ENCODE peak calls at places on chromosomes 13 and 19, in five cellular contexts. One of them, this sample, is unnamed.

GRCh38 chr19:19866599-19867248 is 1.0 kb downstream of the ZNF253 start:
- DNase-seq in B cell: peak; percentile 75
- DNase-seq in astrocyte of the spinal cord: no peak
- DNase-seq in breast epithelium: no peak
- DNase-seq in neural progenitor cell: peak; percentile 83
- DNase-seq in this sample: no peak

GRCh38 chr19:43651758-43652545 is 12.3 kb upstream of the CADM4 start:
- DNase-seq in B cell: peak; percentile 66
- DNase-seq in astrocyte of the spinal cord: peak; percentile 62
- DNase-seq in breast epithelium: peak; percentile 60
- DNase-seq in neural progenitor cell: peak; percentile 75
- DNase-seq in this sample: no peak

GRCh38 chr13:98773053-98773452 is 20.6 kb upstream of the SLC15A1 start:
- DNase-seq in B cell: no peak
- DNase-seq in astrocyte of the spinal cord: no peak
- DNase-seq in breast epithelium: no peak
- DNase-seq in neural progenitor cell: no peak
- DNase-seq in this sample: no peak

GRCh38 chr19:41753936-41754529 is 1.3 kb upstream of the CEACAM6 start:
- DNase-seq in B cell: peak; percentile 70
- DNase-seq in astrocyte of the spinal cord: peak; percentile 7
- DNase-seq in breast epithelium: no peak
- DNase-seq in neural progenitor cell: peak; percentile 27
- DNase-seq in this sample: no peak

GRCh38 chr19:1394252-1395193 is 6.8 kb downstream of the GAMT start:
- DNase-seq in B cell: no peak
- DNase-seq in astrocyte of the spinal cord: no peak
- DNase-seq in breast epithelium: no peak
- DNase-seq in neural progenitor cell: no peak
- DNase-seq in this sample: no peak

GRCh38 chr13:49357694-49358093 is 86.2 kb downstream of the CAB39L start:
- DNase-seq in B cell: no peak
- DNase-seq in astrocyte of the spinal cord: peak; percentile 64
- DNase-seq in breast epithelium: no peak
- DNase-seq in neural progenitor cell: no peak
- DNase-seq in this sample: no peak

GRCh38 chr13:113404723-113405471 is 41.0 kb upstream of the GRTP1 start:
- DNase-seq in B cell: no peak
- DNase-seq in astrocyte of the spinal cord: no peak
- DNase-seq in breast epithelium: no peak
- DNase-seq in neural progenitor cell: no peak
- DNase-seq in this sample: no peak

GRCh38 chr13:64007334-64007733 is 2591.7 kb upstream of the PCDH20 start:
- DNase-seq in B cell: no peak
- DNase-seq in astrocyte of the spinal cord: no peak
- DNase-seq in breast epithelium: no peak
- DNase-seq in neural progenitor cell: no peak
- DNase-seq in this sample: no peak

GRCh38 chr19:32231020-32231419 is 114.4 kb upstream of the ZNF507 start:
- DNase-seq in B cell: no peak
- DNase-seq in astrocyte of the spinal cord: no peak
- DNase-seq in breast epithelium: no peak
- DNase-seq in neural progenitor cell: no peak
- DNase-seq in this sample: no peak

GRCh38 chr19:22602631-22603272 is 31.4 kb upstream of the ZNF492 start:
- DNase-seq in B cell: no peak
- DNase-seq in astrocyte of the spinal cord: no peak
- DNase-seq in breast epithelium: no peak
- DNase-seq in neural progenitor cell: no peak
- DNase-seq in this sample: peak; percentile 79

GRCh38 chr13:31495336-31495735 is 244.0 kb upstream of the RXFP2 start:
- DNase-seq in B cell: no peak
- DNase-seq in astrocyte of the spinal cord: no peak
- DNase-seq in breast epithelium: no peak
- DNase-seq in neural progenitor cell: no peak
- DNase-seq in this sample: no peak

GRCh38 chr13:56659041-56659471 is 481.7 kb upstream of the PRR20A start:
- DNase-seq in B cell: no peak
- DNase-seq in astrocyte of the spinal cord: no peak
- DNase-seq in breast epithelium: no peak
- DNase-seq in neural progenitor cell: no peak
- DNase-seq in this sample: no peak

GRCh38 chr13:31204592-31204991 is 4.8 kb downstream of the B3GLCT start:
- DNase-seq in B cell: no peak
- DNase-seq in astrocyte of the spinal cord: peak; percentile 43
- DNase-seq in breast epithelium: no peak
- DNase-seq in neural progenitor cell: no peak
- DNase-seq in this sample: no peak

GRCh38 chr19:53960187-53960586 is 2.5 kb upstream of the CACNG8 start:
- DNase-seq in B cell: no peak
- DNase-seq in astrocyte of the spinal cord: no peak
- DNase-seq in breast epithelium: no peak
- DNase-seq in neural progenitor cell: peak; percentile 62
- DNase-seq in this sample: no peak

GRCh38 chr19:39873385-39873784 is 27.2 kb upstream of the FBL start:
- DNase-seq in B cell: no peak
- DNase-seq in astrocyte of the spinal cord: no peak
- DNase-seq in breast epithelium: no peak
- DNase-seq in neural progenitor cell: no peak
- DNase-seq in this sample: no peak

GRCh38 chr19:46841458-46842083 is 9.1 kb downstream of the AP2S1 start:
- DNase-seq in B cell: no peak
- DNase-seq in astrocyte of the spinal cord: peak; percentile 32
- DNase-seq in breast epithelium: no peak
- DNase-seq in neural progenitor cell: no peak
- DNase-seq in this sample: no peak

GRCh38 chr19:13881692-13882418 is 4.9 kb downstream of the NANOS3 start:
- DNase-seq in B cell: peak; percentile 43
- DNase-seq in astrocyte of the spinal cord: no peak
- DNase-seq in breast epithelium: peak; percentile 57
- DNase-seq in neural progenitor cell: peak; percentile 29
- DNase-seq in this sample: no peak

GRCh38 chr13:23899555-23899954 is 2.3 kb upstream of the C1QTNF9B start:
- DNase-seq in B cell: peak; percentile 51
- DNase-seq in astrocyte of the spinal cord: peak; percentile 48
- DNase-seq in breast epithelium: no peak
- DNase-seq in neural progenitor cell: peak; percentile 34
- DNase-seq in this sample: no peak

GRCh38 chr19:5679289-5680082 is 830 bp downstream of the MICOS13 start:
- DNase-seq in B cell: no peak
- DNase-seq in astrocyte of the spinal cord: no peak
- DNase-seq in breast epithelium: no peak
- DNase-seq in neural progenitor cell: no peak
- DNase-seq in this sample: no peak
- TF ChIP-seq CTCF in B cell: no peak
- TF ChIP-seq CTCF in astrocyte of the spinal cord: no peak
- TF ChIP-seq CTCF in breast epithelium: no peak
- TF ChIP-seq CTCF in neural progenitor cell: no peak
- TF ChIP-seq CTCF in this sample: no peak

GRCh38 chr19:3185482-3186376 is at the start of gene NCLN:
- DNase-seq in B cell: peak; percentile 97
- DNase-seq in astrocyte of the spinal cord: peak; percentile 96
- DNase-seq in breast epithelium: peak; percentile 90
- DNase-seq in neural progenitor cell: peak; percentile 97
- DNase-seq in this sample: peak; percentile 98
- TF ChIP-seq CTCF in B cell: no peak
- TF ChIP-seq CTCF in astrocyte of the spinal cord: no peak
- TF ChIP-seq CTCF in breast epithelium: no peak
- TF ChIP-seq CTCF in neural progenitor cell: no peak
- TF ChIP-seq CTCF in this sample: no peak

GRCh38 chr19:48169974-48170803 is at the start of the genes LIG1 and ZSWIM9:
- DNase-seq in B cell: peak; percentile 95
- DNase-seq in astrocyte of the spinal cord: peak; percentile 96
- DNase-seq in breast epithelium: peak; percentile 89
- DNase-seq in neural progenitor cell: peak; percentile 96
- DNase-seq in this sample: peak; percentile 98
- TF ChIP-seq CTCF in B cell: no peak
- TF ChIP-seq CTCF in astrocyte of the spinal cord: peak; percentile 14
- TF ChIP-seq CTCF in breast epithelium: no peak
- TF ChIP-seq CTCF in neural progenitor cell: peak; percentile 9
- TF ChIP-seq CTCF in this sample: peak; percentile 27

GRCh38 chr13:45439000-45439399 is 20.8 kb upstream of the SLC25A30 start:
- DNase-seq in B cell: no peak
- DNase-seq in astrocyte of the spinal cord: no peak
- DNase-seq in breast epithelium: no peak
- DNase-seq in neural progenitor cell: no peak
- DNase-seq in this sample: no peak

GRCh38 chr13:45445053-45445452 is 19.7 kb upstream of the COG3 start:
- DNase-seq in B cell: no peak
- DNase-seq in astrocyte of the spinal cord: no peak
- DNase-seq in breast epithelium: no peak
- DNase-seq in neural progenitor cell: no peak
- DNase-seq in this sample: peak; percentile 8

GRCh38 chr13:45439781-45440462 is 21.7 kb upstream of the SLC25A30 start:
- DNase-seq in B cell: no peak
- DNase-seq in astrocyte of the spinal cord: no peak
- DNase-seq in breast epithelium: no peak
- DNase-seq in neural progenitor cell: no peak
- DNase-seq in this sample: no peak

GRCh38 chr13:45446181-45446580 is 18.6 kb upstream of the COG3 start:
- DNase-seq in B cell: no peak
- DNase-seq in astrocyte of the spinal cord: peak; percentile 33
- DNase-seq in breast epithelium: no peak
- DNase-seq in neural progenitor cell: no peak
- DNase-seq in this sample: peak; percentile 21

GRCh38 chr13:45441633-45442032 is 23.1 kb upstream of the COG3 start:
- DNase-seq in B cell: no peak
- DNase-seq in astrocyte of the spinal cord: peak; percentile 48
- DNase-seq in breast epithelium: no peak
- DNase-seq in neural progenitor cell: no peak
- DNase-seq in this sample: no peak
- TF ChIP-seq CTCF in B cell: no peak
- TF ChIP-seq CTCF in astrocyte of the spinal cord: peak; percentile 35
- TF ChIP-seq CTCF in breast epithelium: no peak
- TF ChIP-seq CTCF in neural progenitor cell: no peak
- TF ChIP-seq CTCF in this sample: peak; percentile 43

GRCh38 chr19:6556043-6556449 is 25.2 kb downstream of the TNFSF9 start:
- DNase-seq in B cell: no peak
- DNase-seq in astrocyte of the spinal cord: no peak
- DNase-seq in breast epithelium: no peak
- DNase-seq in neural progenitor cell: no peak
- DNase-seq in this sample: no peak

GRCh38 chr19:6551091-6551490 is 20.3 kb downstream of the TNFSF9 start:
- DNase-seq in B cell: no peak
- DNase-seq in astrocyte of the spinal cord: no peak
- DNase-seq in breast epithelium: no peak
- DNase-seq in neural progenitor cell: no peak
- DNase-seq in this sample: no peak

GRCh38 chr19:6556480-6556879 is 25.7 kb downstream of the TNFSF9 start:
- DNase-seq in B cell: no peak
- DNase-seq in astrocyte of the spinal cord: no peak
- DNase-seq in breast epithelium: no peak
- DNase-seq in neural progenitor cell: no peak
- DNase-seq in this sample: no peak

GRCh38 chr19:6551607-6552450 is 21.0 kb downstream of the TNFSF9 start:
- DNase-seq in B cell: peak; percentile 68
- DNase-seq in astrocyte of the spinal cord: no peak
- DNase-seq in breast epithelium: no peak
- DNase-seq in neural progenitor cell: peak; percentile 83
- DNase-seq in this sample: no peak
- TF ChIP-seq CTCF in B cell: peak; percentile 47
- TF ChIP-seq CTCF in astrocyte of the spinal cord: no peak
- TF ChIP-seq CTCF in breast epithelium: no peak
- TF ChIP-seq CTCF in neural progenitor cell: peak; percentile 66
- TF ChIP-seq CTCF in this sample: peak; percentile 28

GRCh38 chr13:33263484-33263883 is 22.1 kb downstream of the STARD13 start:
- DNase-seq in B cell: no peak
- DNase-seq in astrocyte of the spinal cord: no peak
- DNase-seq in breast epithelium: no peak
- DNase-seq in neural progenitor cell: no peak
- DNase-seq in this sample: no peak
- TF ChIP-seq CTCF in B cell: no peak
- TF ChIP-seq CTCF in astrocyte of the spinal cord: no peak
- TF ChIP-seq CTCF in breast epithelium: no peak
- TF ChIP-seq CTCF in neural progenitor cell: no peak
- TF ChIP-seq CTCF in this sample: no peak

GRCh38 chr13:62119739-62120700 is 704.4 kb upstream of the PCDH20 start:
- DNase-seq in B cell: no peak
- DNase-seq in astrocyte of the spinal cord: peak; percentile 36
- DNase-seq in breast epithelium: no peak
- DNase-seq in neural progenitor cell: peak; percentile 15
- DNase-seq in this sample: no peak
- TF ChIP-seq CTCF in B cell: no peak
- TF ChIP-seq CTCF in astrocyte of the spinal cord: peak; percentile 14
- TF ChIP-seq CTCF in breast epithelium: no peak
- TF ChIP-seq CTCF in neural progenitor cell: peak; percentile 70
- TF ChIP-seq CTCF in this sample: peak; percentile 62

This sample was measured in osteocyte.